ENCODE peak calls at places on chromosomes 1 and 21, in ten cellular contexts. P, Y, L, G, Z, W, X, A, I and M are unnamed samples.

GRCh38 chr1:212987702-212988322 is 27.9 kb downstream of the ANGEL2 start:
- DNase-seq in P (no peak), Y (no peak), L (no peak), G (no peak), Z (no peak), W (peak; percentile 25), X (no peak), A (no peak), I (no peak), M (peak; percentile 16)

GRCh38 chr1:214957330-214958137 is 125.0 kb upstream of the KCNK2 start:
- DNase-seq in P (no peak), Y (peak; percentile 55), L (no peak), G (no peak), Z (peak; percentile 99), W (peak; percentile 91), X (no peak), A (no peak), I (no peak), M (peak; percentile 99)

GRCh38 chr1:64598100-64598571 is 128.2 kb downstream of the CACHD1 start:
- DNase-seq in P (no peak), Y (peak; percentile 29), L (peak; percentile 31), G (no peak), Z (peak; percentile 73), W (peak; percentile 82), X (no peak), A (peak; percentile 13), I (no peak), M (peak; percentile 31)

GRCh38 chr1:78520216-78520615 is 29.4 kb downstream of the PTGFR start:
- DNase-seq in P (no peak), Y (no peak), L (no peak), G (no peak), Z (no peak), W (no peak), X (no peak), A (no peak), I (no peak), M (no peak)

GRCh38 chr1:26799479-26800133 is 11.9 kb downstream of the PIGV start:
- DNase-seq in P (peak; percentile 72), Y (peak; percentile 75), L (peak; percentile 28), G (no peak), Z (peak; percentile 58), W (peak; percentile 88), X (no peak), A (no peak), I (peak; percentile 78), M (no peak)

GRCh38 chr1:8396912-8397406 is 79.0 kb downstream of the SLC45A1 start:
- DNase-seq in P (no peak), Y (peak; percentile 80), L (no peak), G (peak; percentile 38), Z (peak; percentile 98), W (peak; percentile 92), X (no peak), A (no peak), I (no peak), M (peak; percentile 94)

GRCh38 chr1:44628962-44629756 is 45.1 kb downstream of the TMEM53 start:
- DNase-seq in P (no peak), Y (peak; percentile 55), L (no peak), G (no peak), Z (peak; percentile 99), W (peak; percentile 82), X (no peak), A (no peak), I (no peak), M (peak; percentile 89)

GRCh38 chr1:162070094-162070748 is 730 bp downstream of the NOS1AP start:
- DNase-seq in P (peak; percentile 40), Y (no peak), L (peak; percentile 50), G (no peak), Z (no peak), W (no peak), X (no peak), A (peak; percentile 76), I (peak; percentile 18), M (no peak)

GRCh38 chr1:39089811-39090519 is 63.8 kb downstream of the NDUFS5 start:
- DNase-seq in P (no peak), Y (no peak), L (no peak), G (no peak), Z (peak; percentile 38), W (peak; percentile 39), X (no peak), A (peak; percentile 40), I (no peak), M (no peak)

GRCh38 chr1:64864018-64864945 is 102.1 kb downstream of the JAK1 start:
- DNase-seq in P (peak; percentile 16), Y (no peak), L (no peak), G (no peak), Z (no peak), W (no peak), X (no peak), A (no peak), I (peak; percentile 65), M (no peak)

GRCh38 chr1:242011879-242012674 is 13.2 kb upstream of the MAP1LC3C start:
- DNase-seq in P (no peak), Y (no peak), L (no peak), G (no peak), Z (peak; percentile 26), W (peak; percentile 42), X (no peak), A (no peak), I (no peak), M (no peak)

GRCh38 chr1:8439015-8439702 is 121.2 kb downstream of the SLC45A1 start:
- DNase-seq in P (peak; percentile 69), Y (peak; percentile 90), L (peak; percentile 72), G (peak; percentile 32), Z (peak; percentile 64), W (peak; percentile 94), X (no peak), A (peak; percentile 71), I (peak; percentile 82), M (no peak)

GRCh38 chr1:26530898-26531598 is 1.5 kb downstream of the RPS6KA1 start:
- DNase-seq in P (peak; percentile 74), Y (no peak), L (peak; percentile 90), G (peak; percentile 87), Z (peak; percentile 65), W (peak; percentile 33), X (no peak), A (peak; percentile 94), I (no peak), M (peak; percentile 10)

GRCh38 chr21:40373760-40374159 is 473.2 kb downstream of the DSCAM start:
- DNase-seq in P (no peak), Y (no peak), L (no peak), G (no peak), Z (peak; percentile 19), W (no peak), X (no peak), A (no peak), I (no peak), M (no peak)